ENCODE peak calls at places on chromosomes 6 and 20, in seven cellular contexts. One of them, this sample, is unnamed.

GRCh38 chr6:112007254-112007653 is 46.6 kb upstream of the CCN6 start:
- DNase-seq in activated CD8-positive, alpha-beta memory T cell treated with anti-CD3 and anti-CD28 coated beads, Interleukin-2, amount 50 U/mL, for 4 hours: no peak
- DNase-seq in NCI-H2081: no peak
- DNase-seq in effector memory CD8-positive, alpha-beta T cell: no peak
- DNase-seq in fibroblast of lung: peak; percentile 55
- DNase-seq in HFFc6: no peak
- DNase-seq in stromal cell of bone marrow: no peak
- DNase-seq in this sample: no peak

GRCh38 chr6:127404594-127405178 is 54.5 kb downstream of the KIAA0408 start:
- DNase-seq in activated CD8-positive, alpha-beta memory T cell treated with anti-CD3 and anti-CD28 coated beads, Interleukin-2, amount 50 U/mL, for 4 hours: no peak
- DNase-seq in stromal cell of bone marrow: no peak
- DNase-seq in fibroblast of lung: no peak
- DNase-seq in effector memory CD8-positive, alpha-beta T cell: no peak
- DNase-seq in HFFc6: no peak
- DNase-seq in NCI-H2081: no peak
- DNase-seq in this sample: no peak

GRCh38 chr6:10465633-10466499 is 51.0 kb upstream of the TFAP2A start:
- DNase-seq in stromal cell of bone marrow: peak; percentile 25
- DNase-seq in activated CD8-positive, alpha-beta memory T cell treated with anti-CD3 and anti-CD28 coated beads, Interleukin-2, amount 50 U/mL, for 4 hours: no peak
- DNase-seq in NCI-H2081: peak; percentile 17
- DNase-seq in fibroblast of lung: peak; percentile 41
- DNase-seq in effector memory CD8-positive, alpha-beta T cell: no peak
- DNase-seq in HFFc6: peak; percentile 35
- DNase-seq in this sample: no peak

GRCh38 chr6:132763269-132763668 is 5.6 kb upstream of the VNN2 start:
- DNase-seq in fibroblast of lung: no peak
- DNase-seq in effector memory CD8-positive, alpha-beta T cell: peak; percentile 56
- DNase-seq in NCI-H2081: no peak
- DNase-seq in activated CD8-positive, alpha-beta memory T cell treated with anti-CD3 and anti-CD28 coated beads, Interleukin-2, amount 50 U/mL, for 4 hours: peak; percentile 32
- DNase-seq in stromal cell of bone marrow: no peak
- DNase-seq in HFFc6: no peak
- DNase-seq in this sample: peak; percentile 23

GRCh38 chr6:93644611-93645010 is 225.3 kb upstream of the EPHA7 start:
- DNase-seq in fibroblast of lung: peak; percentile 39
- DNase-seq in effector memory CD8-positive, alpha-beta T cell: no peak
- DNase-seq in HFFc6: no peak
- DNase-seq in activated CD8-positive, alpha-beta memory T cell treated with anti-CD3 and anti-CD28 coated beads, Interleukin-2, amount 50 U/mL, for 4 hours: no peak
- DNase-seq in NCI-H2081: no peak
- DNase-seq in stromal cell of bone marrow: no peak
- DNase-seq in this sample: no peak

GRCh38 chr20:32989507-32990283 is 14.5 kb downstream of the SUN5 start:
- DNase-seq in NCI-H2081: no peak
- DNase-seq in effector memory CD8-positive, alpha-beta T cell: no peak
- DNase-seq in stromal cell of bone marrow: no peak
- DNase-seq in HFFc6: no peak
- DNase-seq in fibroblast of lung: no peak
- DNase-seq in activated CD8-positive, alpha-beta memory T cell treated with anti-CD3 and anti-CD28 coated beads, Interleukin-2, amount 50 U/mL, for 4 hours: no peak
- DNase-seq in this sample: no peak

GRCh38 chr6:7234547-7234946 is 78.5 kb downstream of the SSR1 start:
- DNase-seq in HFFc6: no peak
- DNase-seq in fibroblast of lung: no peak
- DNase-seq in NCI-H2081: no peak
- DNase-seq in stromal cell of bone marrow: no peak
- DNase-seq in effector memory CD8-positive, alpha-beta T cell: no peak
- DNase-seq in activated CD8-positive, alpha-beta memory T cell treated with anti-CD3 and anti-CD28 coated beads, Interleukin-2, amount 50 U/mL, for 4 hours: no peak
- DNase-seq in this sample: no peak

GRCh38 chr6:116695398-116695797 is 14.4 kb downstream of the KPNA5 start:
- DNase-seq in stromal cell of bone marrow: no peak
- DNase-seq in NCI-H2081: no peak
- DNase-seq in effector memory CD8-positive, alpha-beta T cell: no peak
- DNase-seq in fibroblast of lung: peak; percentile 17
- DNase-seq in activated CD8-positive, alpha-beta memory T cell treated with anti-CD3 and anti-CD28 coated beads, Interleukin-2, amount 50 U/mL, for 4 hours: no peak
- DNase-seq in HFFc6: no peak
- DNase-seq in this sample: no peak

GRCh38 chr20:5127204-5127858 is 523 bp downstream of the CDS2 start:
- DNase-seq in HFFc6: peak; percentile 31
- DNase-seq in stromal cell of bone marrow: no peak
- DNase-seq in fibroblast of lung: peak; percentile 39
- DNase-seq in NCI-H2081: peak; percentile 60
- DNase-seq in effector memory CD8-positive, alpha-beta T cell: peak; percentile 65
- DNase-seq in activated CD8-positive, alpha-beta memory T cell treated with anti-CD3 and anti-CD28 coated beads, Interleukin-2, amount 50 U/mL, for 4 hours: peak; percentile 58
- DNase-seq in this sample: peak; percentile 63